ENCODE peak calls at places on chromosomes 5 and 9, in five cellular contexts. F is HepG2, D is IMR-90, L is A549, J is GM12878. Z is an unnamed sample.

GRCh38 chr9:27528886-27529315 is 713 bp downstream of the MOB3B start:
- DNase-seq in L (peak; percentile 24), F (no peak), D (no peak), J (no peak), Z (peak; percentile 50)

GRCh38 chr5:94928891-94929290 is 310.4 kb downstream of the SLF1 start:
- DNase-seq in J (no peak), F (no peak), L (no peak), D (peak; percentile 1), Z (no peak)

GRCh38 chr5:56757077-56757476 is 58.3 kb upstream of the MAP3K1 start:
- DNase-seq in D (peak; percentile 32), J (no peak), L (no peak), F (no peak), Z (no peak)

GRCh38 chr5:166324372-166324771 is 1967.1 kb upstream of the WWC1 start:
- DNase-seq in L (no peak), J (no peak), D (no peak), F (no peak), Z (no peak)

GRCh38 chr9:88583901-88584596 is 49.1 kb downstream of the NXNL2 start:
- DNase-seq in F (no peak), J (no peak), L (no peak), D (peak; percentile 85), Z (no peak)

GRCh38 chr9:93826209-93826608 is 128.9 kb downstream of the BARX1 start:
- DNase-seq in D (no peak), L (peak; percentile 31), F (no peak), J (no peak), Z (peak; percentile 1)

GRCh38 chr5:177524539-177524900 is 7.8 kb upstream of the DDX41 start:
- DNase-seq in F (no peak), J (no peak), D (no peak), L (no peak), Z (no peak)

GRCh38 chr9:6855860-6856259 is 98.1 kb downstream of the KDM4C start:
- DNase-seq in J (no peak), F (no peak), L (peak; percentile 42), D (no peak), Z (no peak)

GRCh38 chr9:32456564-32456963 is 69.4 kb downstream of the RIGI start:
- DNase-seq in F (peak; percentile 82), J (no peak), D (no peak), L (no peak), Z (no peak)

GRCh38 chr5:147234825-147235635 is at the start of gene STK32A:
- DNase-seq in F (no peak), D (no peak), L (peak; percentile 42), J (no peak), Z (peak; percentile 11)

GRCh38 chr5:114018178-114018577 is 343.7 kb upstream of the KCNN2 start:
- DNase-seq in L (no peak), F (peak; percentile 1), D (peak; percentile 1), J (no peak), Z (peak; percentile 14)

GRCh38 chr9:98727428-98727827 is 18.7 kb upstream of the GABBR2 start:
- DNase-seq in D (no peak), F (no peak), L (no peak), J (no peak), Z (no peak)

GRCh38 chr5:53029608-53030007 is 40.5 kb downstream of the ITGA2 start:
- DNase-seq in J (no peak), L (no peak), D (no peak), F (no peak), Z (no peak)

GRCh38 chr5:109567374-109568044 is 122.2 kb upstream of the MAN2A1 start:
- DNase-seq in F (peak; percentile 10), J (no peak), D (peak; percentile 28), L (no peak), Z (no peak)

GRCh38 chr5:137292461-137293025 is 206.6 kb downstream of the SPOCK1 start:
- DNase-seq in D (no peak), L (no peak), J (no peak), F (no peak), Z (no peak)

GRCh38 chr9:18632624-18633407 is 158.9 kb downstream of the ADAMTSL1 start:
- DNase-seq in J (no peak), L (peak; percentile 25), D (peak; percentile 90), F (no peak), Z (no peak)

GRCh38 chr5:159448-160172 is 31.7 kb upstream of the LRRC14B start:
- DNase-seq in L (no peak), F (no peak), D (peak; percentile 87), J (no peak), Z (no peak)

GRCh38 chr5:16737173-16737572 is 120.4 kb upstream of the RETREG1 start:
- DNase-seq in D (no peak), F (peak; percentile 13), L (no peak), J (no peak), Z (no peak)

GRCh38 chr9:129237195-129237611 is 59.1 kb upstream of the IER5L start:
- DNase-seq in L (peak; percentile 37), F (no peak), D (peak; percentile 65), J (no peak), Z (no peak)

GRCh38 chr5:77518304-77518703 is 26.2 kb upstream of the WDR41 start:
- DNase-seq in F (peak; percentile 18), L (peak; percentile 51), D (peak; percentile 2), J (no peak), Z (peak; percentile 15)

GRCh38 chr5:176995896-176996767 is 10.4 kb downstream of the UIMC1 start:
- DNase-seq in F (no peak), D (peak; percentile 79), L (peak; percentile 18), J (peak; percentile 48), Z (no peak)

GRCh38 chr9:2134391-2134790 is 119.2 kb downstream of the SMARCA2 start:
- DNase-seq in L (no peak), J (no peak), D (peak; percentile 45), F (no peak), Z (no peak)

GRCh38 chr9:9645006-9645405 is 967.8 kb downstream of the PTPRD start:
- DNase-seq in J (no peak), L (no peak), F (no peak), D (no peak), Z (no peak)

GRCh38 chr5:136992796-136993489 is 506.2 kb downstream of the SPOCK1 start:
- DNase-seq in F (no peak), J (no peak), L (no peak), D (no peak), Z (no peak)

DNA sequence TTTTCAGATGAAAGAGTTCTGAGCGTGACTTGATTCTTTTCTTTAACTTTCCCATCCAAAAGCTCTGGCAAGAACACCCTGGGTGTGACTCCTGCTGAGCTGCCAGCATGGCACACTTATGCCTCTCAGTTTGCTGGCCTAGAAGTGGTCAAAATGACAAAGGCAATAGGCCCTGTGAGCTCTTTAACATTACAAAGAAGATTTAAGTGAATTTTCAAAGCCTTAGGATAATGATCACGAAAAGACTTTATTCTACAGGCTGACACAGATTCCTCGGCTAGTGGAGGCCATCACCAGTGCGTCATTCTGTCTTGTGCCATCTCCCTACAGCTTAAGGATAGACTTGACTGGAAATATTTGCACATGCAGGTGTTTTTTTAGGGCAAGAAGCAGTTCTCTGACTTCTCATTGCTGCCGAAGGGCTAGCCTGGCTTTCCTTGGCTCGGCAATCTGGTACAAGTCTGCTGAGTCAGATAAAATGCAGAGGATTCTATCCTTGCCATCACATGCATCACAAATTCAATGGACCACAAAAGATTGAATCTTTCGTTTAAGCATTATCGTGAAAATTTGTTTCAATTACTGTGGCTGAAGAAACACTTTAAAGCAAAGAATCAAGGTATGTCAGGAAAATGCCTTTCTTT is 311.5 kb downstream of the COX7C start:
- DNase-seq in J (no peak), F (no peak), D (no peak), L (no peak), Z (no peak)
- TF ChIP-seq BHLHE40 in J (no peak), F (no peak), D (no peak), L (no peak), Z (no peak)

DNA sequence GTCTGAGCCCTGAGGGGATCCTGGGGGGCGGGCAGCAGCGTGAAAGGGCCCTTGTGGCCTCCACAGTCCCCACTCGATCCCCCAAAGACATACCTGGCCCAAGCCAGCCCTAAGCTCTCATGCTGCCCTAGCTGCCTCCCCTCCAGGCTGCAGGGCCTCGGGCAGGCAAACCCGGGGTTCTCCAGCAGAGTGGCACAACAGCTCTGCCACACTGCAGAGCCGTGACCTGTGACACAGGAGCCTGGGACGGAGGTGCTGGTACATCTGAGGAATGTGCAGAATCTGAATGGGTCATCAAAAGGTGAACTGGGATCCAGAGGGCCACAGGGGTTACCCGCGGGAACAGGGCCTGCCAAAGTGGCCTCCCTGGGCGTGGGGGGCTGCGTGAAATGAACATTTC is 163.2 kb downstream of the DAB2IP start:
- DNase-seq in L (no peak), J (no peak), D (no peak), F (no peak), Z (no peak)
- TF ChIP-seq BHLHE40 in L (no peak), J (no peak), D (no peak), F (no peak), Z (no peak)

DNA sequence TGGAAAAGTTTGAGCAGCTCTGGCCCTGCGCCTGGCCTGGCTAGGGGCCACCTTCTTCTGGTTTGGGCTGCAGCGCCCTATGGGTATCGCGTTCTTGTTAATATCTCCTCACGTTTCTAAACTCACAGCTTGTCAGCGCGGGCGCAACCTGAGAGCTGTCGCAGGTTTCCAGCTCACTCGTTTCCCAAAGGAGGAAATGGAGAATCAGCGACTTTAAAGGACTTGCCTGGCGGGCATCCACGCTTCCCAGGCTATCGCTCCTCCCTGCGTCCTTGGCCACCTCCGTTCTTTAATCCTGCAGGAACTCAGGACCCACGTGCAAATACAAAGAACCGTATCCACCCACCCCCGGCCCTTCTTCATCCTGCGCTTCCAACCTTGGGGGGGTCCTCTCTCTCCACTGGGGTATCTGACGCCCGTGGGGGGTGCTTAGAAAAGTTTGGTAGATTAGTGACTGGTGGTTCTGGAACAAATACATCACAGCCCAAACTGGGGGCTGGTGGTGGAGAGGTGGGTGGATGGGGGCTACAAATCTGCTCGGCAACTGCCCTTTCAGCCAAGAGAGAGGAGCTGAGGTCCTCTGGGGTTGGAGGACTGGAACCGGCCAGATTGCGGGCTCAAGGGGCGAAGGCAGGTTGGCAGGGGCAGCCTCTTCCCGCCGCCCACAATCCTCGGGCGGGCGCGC is 575 bp upstream of the PSAT1 start:
- DNase-seq in J (no peak), D (peak; percentile 54), F (peak; percentile 62), L (peak; percentile 49), Z (peak; percentile 56)
- TF ChIP-seq BHLHE40 in J (peak; percentile 30), D (no peak), F (no peak), L (no peak), Z (no peak)

GRCh38 chr9:95073918-95074317 is 243.6 kb downstream of the FANCC start:
- DNase-seq in J (no peak), D (no peak), F (no peak), L (no peak), Z (no peak)

GRCh38 chr9:95074632-95075269 is 242.8 kb downstream of the FANCC start:
- DNase-seq in L (no peak), F (no peak), D (no peak), J (no peak), Z (no peak)

GRCh38 chr9:95071450-95071849 is 246.1 kb downstream of the FANCC start:
- DNase-seq in J (no peak), L (no peak), F (no peak), D (no peak), Z (no peak)

GRCh38 chr9:95071925-95072324 is 245.6 kb downstream of the FANCC start:
- DNase-seq in J (no peak), D (no peak), L (no peak), F (no peak), Z (no peak)

DNA sequence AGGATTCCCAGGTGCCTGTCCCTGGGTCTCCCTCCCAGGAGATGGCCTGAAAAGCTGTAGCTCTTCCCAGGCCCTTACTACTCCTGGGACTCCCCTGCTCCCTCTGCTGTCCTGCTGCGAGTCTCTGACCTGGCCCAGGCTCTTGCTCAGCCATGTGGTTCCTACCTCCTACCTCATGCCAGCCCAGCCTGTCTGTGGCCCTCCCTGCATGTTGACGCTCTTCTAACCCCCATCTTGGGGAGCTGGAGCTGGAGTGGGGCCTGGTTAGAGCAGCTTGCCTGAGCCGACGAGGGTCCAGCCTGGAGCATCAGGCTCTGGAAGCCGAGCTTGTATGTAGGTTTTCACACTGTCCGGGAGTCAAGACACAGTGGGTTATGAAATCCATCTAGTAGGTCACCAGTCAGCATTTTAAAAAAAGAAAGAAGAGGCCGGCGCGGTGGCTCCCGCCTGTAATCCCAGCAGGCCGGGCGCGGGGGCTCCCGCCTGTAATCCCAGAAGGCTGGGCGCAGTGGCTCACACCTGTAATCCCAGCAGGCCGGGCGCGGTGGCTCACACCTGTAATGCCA is 244.4 kb downstream of the FANCC start:
- DNase-seq in D (no peak), J (no peak), L (peak; percentile 44), F (peak; percentile 25), Z (no peak)
- TF ChIP-seq BHLHE40 in D (no peak), J (no peak), L (no peak), F (no peak), Z (no peak)